ENCODE peak calls at places on chromosomes 7 and 10, in ten cellular contexts. D is NCI-H82; Z is activated CD4-positive, alpha-beta memory T cell treated with anti-CD3 and anti-CD28 coated beads, Interleukin-2, amount 10 ng/mL, durations not matched to agents 7 days and 5 days; Q is posterior vena cava; F is NCI-H146; N is tibial artery; Y is heart left ventricle; W is chondrocyte; H is RCC 7860; S is C1 segment of cervical spinal cord. O is an unnamed sample.

GRCh38 chr7:38675500-38676106 is 44.4 kb upstream of the AMPH start:
- DNase-seq in F (no peak), Z (no peak), Q (no peak), D (peak), S (no peak), H (no peak), W (no peak), Y (no peak), N (no peak), O (peak)

GRCh38 chr10:1600861-1601260 is 136.5 kb downstream of the ADARB2 start:
- DNase-seq in D (no peak), Q (no peak), H (no peak), Z (no peak), W (no peak), S (no peak), Y (no peak), N (no peak), F (no peak), O (no peak)

GRCh38 chr7:90592036-90592435 is 4.1 kb upstream of the CDK14 start:
- DNase-seq in Z (no peak), D (no peak), Y (no peak), W (no peak), S (no peak), N (no peak), Q (no peak), H (peak), F (no peak), O (no peak)

GRCh38 chr7:107118109-107118900 is 50.5 kb upstream of the HBP1 start:
- DNase-seq in F (no peak), H (no peak), N (no peak), S (no peak), D (no peak), Z (no peak), Q (no peak), Y (no peak), W (no peak), O (no peak)

GRCh38 chr7:25968205-25968993 is 183.6 kb upstream of the NFE2L3 start:
- DNase-seq in S (no peak), Z (peak), D (no peak), Y (no peak), H (no peak), N (no peak), F (no peak), W (no peak), Q (no peak), O (no peak)

GRCh38 chr10:95655571-95656290 is 780 bp downstream of the ALDH18A1 start:
- DNase-seq in H (no peak), Z (peak), Y (no peak), N (peak), D (peak), W (peak), Q (no peak), S (no peak), F (peak), O (no peak)

GRCh38 chr10:29917311-29917710 is 142.1 kb downstream of the JCAD start:
- DNase-seq in H (no peak), W (no peak), Z (no peak), D (no peak), N (no peak), F (no peak), S (no peak), Y (no peak), Q (no peak), O (no peak)

GRCh38 chr10:104638861-104639594 is 2.1 kb upstream of the SORCS3 start:
- DNase-seq in H (no peak), W (no peak), Z (no peak), Y (no peak), F (no peak), N (no peak), S (no peak), D (peak), Q (no peak), O (no peak)

GRCh38 chr10:17009228-17009700 is 120.3 kb downstream of the CUBN start:
- DNase-seq in Z (no peak), Q (no peak), D (no peak), F (no peak), S (no peak), W (no peak), Y (no peak), H (peak), N (no peak), O (no peak)

GRCh38 chr7:36967387-36967786 is 243.1 kb upstream of the AOAH start:
- DNase-seq in W (no peak), D (peak), N (peak), F (peak), Q (no peak), Z (no peak), H (peak), Y (peak), S (peak), O (peak)

GRCh38 chr7:143002106-143002505 is 24.8 kb downstream of the OR9A2 start:
- DNase-seq in S (no peak), N (no peak), F (no peak), W (no peak), D (peak), H (no peak), Y (no peak), Z (no peak), Q (no peak), O (no peak)

GRCh38 chr10:117165557-117166419 is 27.7 kb upstream of the VAX1 start:
- DNase-seq in S (peak), N (peak), Y (peak), W (no peak), Z (no peak), Q (peak), H (no peak), D (peak), F (peak), O (no peak)

GRCh38 chr10:78944658-78945333 is 124.0 kb upstream of the ZMIZ1 start:
- DNase-seq in W (no peak), Q (peak), S (peak), D (no peak), N (peak), F (peak), Y (peak), Z (no peak), H (no peak), O (no peak)

GRCh38 chr7:122803323-122803722 is 82.9 kb downstream of the CADPS2 start:
- DNase-seq in F (peak), Y (no peak), D (peak), Z (no peak), Q (no peak), S (no peak), W (no peak), H (no peak), N (no peak), O (peak)

GRCh38 chr10:131555406-131555805 is 243.9 kb upstream of the TCERG1L start:
- DNase-seq in F (no peak), Q (peak), Z (no peak), W (no peak), N (peak), S (no peak), D (no peak), Y (no peak), H (no peak), O (no peak)

GRCh38 chr7:129052441-129052840 is 2.5 kb downstream of the TNPO3 start:
- DNase-seq in Q (no peak), Z (no peak), W (no peak), H (peak), N (no peak), S (no peak), Y (no peak), F (no peak), D (no peak), O (no peak)

GRCh38 chr7:74417419-74417971 is 36.2 kb upstream of the GTF2IRD1 start:
- DNase-seq in F (peak), N (peak), Q (peak), D (peak), Y (peak), Z (peak), S (peak), W (peak), H (peak), O (peak)

GRCh38 chr7:44445986-44446671 is 44.3 kb downstream of the NUDCD3 start:
- DNase-seq in Z (no peak), H (no peak), W (no peak), Y (no peak), N (no peak), D (no peak), Q (no peak), S (no peak), F (no peak), O (no peak)

GRCh38 chr10:73211106-73211811 is 35.8 kb downstream of the DNAJC9 start:
- DNase-seq in N (no peak), Z (no peak), H (no peak), D (no peak), F (no peak), S (no peak), Q (no peak), W (no peak), Y (no peak), O (no peak)

GRCh38 chr7:4049202-4049601 is 632.9 kb upstream of the FOXK1 start:
- DNase-seq in Y (no peak), F (no peak), N (peak), H (no peak), S (no peak), D (no peak), Q (no peak), W (no peak), Z (no peak), O (no peak)

GRCh38 chr7:143288836-143289235 is 685 bp downstream of the CASP2 start:
- DNase-seq in S (no peak), D (peak), W (no peak), N (no peak), F (peak), Q (no peak), Z (no peak), H (no peak), Y (no peak), O (no peak)

GRCh38 chr10:75528392-75528791 is 97.0 kb downstream of the LRMDA start:
- DNase-seq in D (no peak), F (no peak), H (no peak), Y (no peak), S (no peak), W (no peak), N (no peak), Z (no peak), Q (no peak), O (no peak)

GRCh38 chr7:73431041-73431835 is 2.3 kb upstream of the FZD9 start:
- DNase-seq in S (no peak), Z (no peak), N (no peak), W (no peak), Y (no peak), F (no peak), H (no peak), Q (peak), D (no peak), O (no peak)

GRCh38 chr7:54769203-54769602 is 10.2 kb upstream of the SEC61G start:
- DNase-seq in D (no peak), F (no peak), N (no peak), Z (no peak), S (no peak), W (no peak), Y (no peak), Q (no peak), H (no peak), O (no peak)

GRCh38 chr7:12646139-12646538 is 41.3 kb upstream of the ARL4A start:
- DNase-seq in Z (no peak), W (no peak), Y (no peak), Q (no peak), F (no peak), N (no peak), D (peak), S (no peak), H (peak), O (no peak)

GRCh38 chr7:38506756-38507155 is 124.4 kb downstream of the AMPH start:
- DNase-seq in F (no peak), Z (no peak), N (no peak), S (no peak), Y (no peak), W (no peak), Q (no peak), D (no peak), H (no peak), O (no peak)

GRCh38 chr7:28406192-28406591 is 6.1 kb upstream of the CREB5 start:
- DNase-seq in Z (no peak), F (no peak), N (no peak), Y (no peak), Q (no peak), D (peak), S (no peak), H (peak), W (no peak), O (no peak)

GRCh38 chr7:77426052-77426404 is 9.9 kb upstream of the GSAP start:
- DNase-seq in D (no peak), Z (no peak), S (no peak), Q (no peak), W (no peak), F (no peak), N (no peak), H (no peak), Y (no peak), O (no peak)

GRCh38 chr7:2640858-2641257 is 9.1 kb downstream of the TTYH3 start:
- DNase-seq in F (no peak), Z (no peak), S (no peak), H (no peak), Y (no peak), D (no peak), Q (peak), N (no peak), W (no peak), O (no peak)

GRCh38 chr7:17440831-17441230 is 142.4 kb downstream of the AHR start:
- DNase-seq in H (no peak), W (no peak), F (no peak), N (no peak), Z (no peak), S (no peak), D (no peak), Y (no peak), Q (no peak), O (no peak)

O was measured in NCI-H748 treated with DMSO at 0.1 percent for 48 hours.